ENCODE peak calls at places on chromosomes 4 and X, in four cellular contexts. D is osteoblast, T is fibroblast of mammary gland, P is foreskin keratinocyte. M is an unnamed sample.

GRCh38 chrX:40152706-40153334 is 55.1 kb upstream of the BCOR start:
- DNase-seq in D (peak), T (no peak), P (no peak), M (no peak)

GRCh38 chr4:15765306-15765705 is 12.8 kb upstream of the CD38 start:
- DNase-seq in D (no peak), T (no peak), P (no peak), M (no peak)

GRCh38 chrX:74446876-74447275 is 25.6 kb downstream of the SLC16A2 start:
- DNase-seq in D (no peak), T (no peak), P (peak), M (no peak)

GRCh38 chr4:87977521-87978278 is 2.2 kb downstream of the SPP1 start:
- DNase-seq in D (no peak), T (no peak), P (no peak), M (no peak)

GRCh38 chr4:155174668-155175067 is 33.8 kb upstream of the NPY2R start:
- DNase-seq in D (no peak), T (no peak), P (no peak), M (no peak)

GRCh38 chr4:478373-478772 is 20.6 kb downstream of the ZNF721 start:
- DNase-seq in D (no peak), T (no peak), P (peak), M (no peak)

GRCh38 chr4:74230902-74231499 is 73.1 kb downstream of the MTHFD2L start:
- DNase-seq in D (peak), T (peak), P (peak), M (no peak)

GRCh38 chrX:1440506-1440905 is 12.2 kb downstream of the ASMTL start:
- DNase-seq in D (no peak), T (no peak), P (no peak), M (no peak)

GRCh38 chr4:4935974-4936373 is 76.5 kb downstream of the MSX1 start:
- DNase-seq in D (no peak), T (no peak), P (no peak), M (no peak)

GRCh38 chr4:121191351-121191750 is 27.2 kb upstream of the TNIP3 start:
- DNase-seq in D (no peak), T (no peak), P (no peak), M (no peak)

GRCh38 chr4:126718161-126718560 is 914.6 kb upstream of the INTU start:
- DNase-seq in D (peak), T (peak), P (no peak), M (no peak)

GRCh38 chr4:167233523-167234387 is 539 bp downstream of the SPOCK3 start:
- DNase-seq in D (peak), T (peak), P (no peak), M (peak)

GRCh38 chr4:145719752-145720624 is 40.0 kb downstream of the C4orf51 start:
- DNase-seq in D (no peak), T (no peak), P (no peak), M (peak)

GRCh38 chr4:186021461-186022167 is 47.3 kb upstream of the TLR3 start:
- DNase-seq in D (peak), T (peak), P (no peak), M (peak)

GRCh38 chr4:124710911-124711310 is 1.6 kb downstream of the ANKRD50 start:
- DNase-seq in D (no peak), T (no peak), P (no peak), M (no peak)

GRCh38 chrX:132489256-132490085 is 633 bp upstream of the MBNL3 start:
- DNase-seq in D (peak), T (peak), P (peak), M (peak)

GRCh38 chr4:6768539-6768905 is 14.0 kb upstream of the KIAA0232 start:
- DNase-seq in D (peak), T (peak), P (peak), M (no peak)

GRCh38 chr4:101953949-101954348 is 163.4 kb downstream of the BANK1 start:
- DNase-seq in D (peak), T (peak), P (peak), M (no peak)

GRCh38 chr4:62543002-62543401 is 1342.9 kb downstream of the ADGRL3 start:
- DNase-seq in D (no peak), T (no peak), P (no peak), M (no peak)

GRCh38 chr4:64353904-64354303 is 55.3 kb downstream of the TECRL start:
- DNase-seq in D (no peak), T (no peak), P (no peak), M (no peak)

GRCh38 chr4:174523003-174523693 is 860 bp upstream of the HPGD start:
- DNase-seq in D (no peak), T (peak), P (no peak), M (no peak)

GRCh38 chrX:42809569-42809968 is 31.6 kb upstream of the PPP1R2C start:
- DNase-seq in D (no peak), T (no peak), P (no peak), M (no peak)

GRCh38 chr4:72555377-72555831 is 13.6 kb downstream of the ADAMTS3 start:
- DNase-seq in D (no peak), T (no peak), P (no peak), M (no peak)

GRCh38 chr4:34108456-34108855 is 2135.9 kb downstream of the ARAP2 start:
- DNase-seq in D (peak), T (peak), P (no peak), M (no peak)

GRCh38 chr4:2534904-2535385 is 1.5 kb upstream of the FAM193A start:
- DNase-seq in D (no peak), T (no peak), P (peak), M (no peak)

GRCh38 chrX:69027181-69028005 is 137.9 kb downstream of the PJA1 start:
- DNase-seq in D (peak), T (peak), P (peak), M (peak)

GRCh38 chrX:49282647-49283011 is 13.0 kb downstream of the PPP1R3F start:
- DNase-seq in D (peak), T (peak), P (no peak), M (no peak)

GRCh38 chrX:48938721-48939416 is 18.5 kb downstream of the OTUD5 start:
- DNase-seq in D (no peak), T (no peak), P (no peak), M (peak)

GRCh38 chr4:161564230-161564834 is 599.5 kb downstream of the FSTL5 start:
- DNase-seq in D (no peak), T (peak), P (no peak), M (no peak)

GRCh38 chr4:114539985-114540384 is 58.6 kb upstream of the UGT8 start:
- DNase-seq in D (no peak), T (no peak), P (no peak), M (no peak)

GRCh38 chr4:9602389-9602914 is 158.2 kb downstream of the DEFB131A start:
- DNase-seq in D (no peak), T (no peak), P (no peak), M (no peak)

GRCh38 chr4:140363558-140363957 is 9.9 kb upstream of the SCOC start:
- DNase-seq in D (no peak), T (no peak), P (no peak), M (no peak)

GRCh38 chrX:153074935-153075334 is 2.7 kb downstream of the PNMA6A start:
- DNase-seq in D (no peak), T (no peak), P (no peak), M (no peak)

GRCh38 chrX:144586756-144587155 is 660.5 kb upstream of the SPANXN1 start:
- DNase-seq in D (no peak), T (peak), P (peak), M (no peak)

GRCh38 chrX:150486011-150486410 is 82.4 kb upstream of the MTM1 start:
- DNase-seq in D (no peak), T (peak), P (peak), M (no peak)
- TF ChIP-seq CTCF in D (peak), T (peak), P (peak), M (peak)

GRCh38 chrX:136867096-136867491 is 13.4 kb downstream of the RBMX start:
- DNase-seq in D (no peak), T (peak), P (no peak), M (no peak)

GRCh38 chrX:136863826-136864225 is 16.7 kb downstream of the RBMX start:
- DNase-seq in D (no peak), T (no peak), P (peak), M (no peak)

GRCh38 chrX:136866337-136867095 is 14.0 kb downstream of the RBMX start:
- DNase-seq in D (no peak), T (peak), P (no peak), M (no peak)

GRCh38 chrX:136867518-136867917 is 13.0 kb downstream of the RBMX start:
- DNase-seq in D (no peak), T (peak), P (no peak), M (no peak)

GRCh38 chrX:136865270-136866168 is 15.0 kb downstream of the RBMX start:
- DNase-seq in D (no peak), T (no peak), P (no peak), M (no peak)
- TF ChIP-seq CTCF in D (no peak), T (no peak), P (no peak), M (no peak)

GRCh38 chrX:12962041-12962504 is 12.8 kb upstream of the TMSB4X start:
- DNase-seq in D (no peak), T (no peak), P (no peak), M (no peak)

GRCh38 chrX:12967711-12968465 is 7.0 kb upstream of the TMSB4X start:
- DNase-seq in D (no peak), T (no peak), P (no peak), M (no peak)

GRCh38 chrX:12961191-12961718 is 13.7 kb upstream of the TMSB4X start:
- DNase-seq in D (no peak), T (peak), P (peak), M (no peak)

GRCh38 chrX:12966151-12966550 is 8.8 kb upstream of the TMSB4X start:
- DNase-seq in D (peak), T (no peak), P (no peak), M (no peak)

DNA sequence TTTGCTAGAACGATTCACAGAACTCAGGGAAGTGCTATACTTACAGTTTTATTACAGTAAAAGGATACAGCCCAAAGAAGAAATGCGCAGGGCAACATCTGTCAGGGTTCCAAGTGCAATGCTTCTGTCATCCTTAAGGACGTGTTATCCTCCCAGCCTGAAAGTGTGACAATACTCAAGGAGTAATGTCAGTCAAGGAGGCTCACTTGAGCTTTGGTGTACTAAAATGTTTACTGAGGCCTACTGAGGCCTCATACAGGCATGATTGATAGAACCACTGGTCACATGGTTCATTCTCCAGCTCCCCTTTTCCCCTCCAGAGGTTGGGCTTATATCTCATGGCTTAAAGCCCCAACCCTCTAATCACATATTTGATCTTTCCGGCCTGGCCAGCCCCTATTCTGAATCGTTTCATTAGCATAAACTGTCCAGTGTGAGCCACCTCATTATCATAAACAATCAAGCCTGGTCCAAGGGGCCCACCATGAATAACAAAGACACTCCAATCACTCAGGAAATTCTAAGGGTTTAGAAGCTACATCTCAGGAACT is 9.4 kb upstream of the TMSB4X start:
- DNase-seq in D (no peak), T (no peak), P (no peak), M (no peak)
- TF ChIP-seq CTCF in D (no peak), T (no peak), P (no peak), M (no peak)

GRCh38 chrX:23621621-23622265 is 45.5 kb upstream of the PRDX4 start:
- DNase-seq in D (peak), T (no peak), P (no peak), M (no peak)

GRCh38 chrX:23623797-23624196 is 43.5 kb upstream of the PRDX4 start:
- DNase-seq in D (no peak), T (no peak), P (no peak), M (no peak)

GRCh38 chrX:23631136-23631535 is 36.2 kb upstream of the PRDX4 start:
- DNase-seq in D (no peak), T (peak), P (no peak), M (no peak)

DNA sequence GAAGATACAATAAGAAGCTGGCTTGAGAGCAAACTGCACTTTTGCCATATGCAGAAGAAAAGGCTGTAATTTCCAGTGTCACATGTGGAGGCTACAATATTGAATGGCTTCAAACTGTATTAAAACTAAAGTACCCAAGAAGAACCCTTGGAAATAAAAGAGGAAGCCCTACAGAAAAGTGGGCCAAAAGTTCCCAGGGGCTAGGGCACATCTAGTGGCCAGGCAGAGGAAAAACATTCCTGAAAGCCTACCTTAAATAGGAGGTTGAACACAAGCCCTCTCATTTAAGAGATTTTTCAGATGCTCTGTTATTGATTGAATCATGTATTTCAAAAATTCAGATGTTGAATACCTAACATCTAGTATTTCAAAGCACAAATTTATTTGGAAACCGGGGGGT is 40.6 kb upstream of the PRDX4 start:
- DNase-seq in D (no peak), T (no peak), P (no peak), M (no peak)
- TF ChIP-seq CTCF in D (peak), T (peak), P (peak), M (no peak)